ENCODE peak calls at places on chromosomes 6 and 20, in nine cellular contexts. Q is non-pigmented ciliary epithelial cell, X is NCI-H460, E is C1 segment of cervical spinal cord, T is T-helper 1 cell, O is T-cell, W is NCI-H1694, V is HFF-Myc, R is EL. M is an unnamed sample.
A peak's percentile ranks its signal among the peaks of the same experiment; 100 is the strongest.

GRCh38 chr20:17835941-17836861 is 132.4 kb downstream of the SNX5 start:
- DNase-seq in Q (peak; percentile 43), X (no peak), E (no peak), T (no peak), O (no peak), W (no peak), V (no peak), R (peak; percentile 77), M (no peak)

GRCh38 chr6:153392156-153392555 is 261.1 kb upstream of the RGS17 start:
- DNase-seq in Q (peak; percentile 2), X (peak; percentile 23), E (no peak), T (no peak), O (no peak), W (no peak), V (no peak), R (no peak), M (no peak)

GRCh38 chr6:89509719-89510339 is 76.9 kb downstream of the ANKRD6 start:
- DNase-seq in Q (no peak), X (no peak), E (no peak), T (no peak), O (no peak), W (no peak), V (no peak), R (no peak), M (no peak)

GRCh38 chr6:15627829-15628228 is 35.0 kb downstream of the DTNBP1 start:
- DNase-seq in Q (no peak), X (no peak), E (no peak), T (no peak), O (no peak), W (no peak), V (no peak), R (no peak), M (no peak)

GRCh38 chr20:18904624-18905023 is 91.0 kb downstream of the SCP2D1 start:
- DNase-seq in Q (no peak), X (no peak), E (no peak), T (no peak), O (no peak), W (no peak), V (no peak), R (no peak), M (no peak)

GRCh38 chr20:44187763-44188709 is 1.0 kb upstream of the JPH2 start:
- DNase-seq in Q (no peak), X (no peak), E (no peak), T (no peak), O (no peak), W (no peak), V (no peak), R (peak; percentile 78), M (no peak)

GRCh38 chr20:37574199-37574890 is 46.7 kb upstream of the BLCAP start:
- DNase-seq in Q (no peak), X (no peak), E (no peak), T (no peak), O (no peak), W (no peak), V (no peak), R (no peak), M (no peak)

GRCh38 chr20:22974354-22974753 is 60.8 kb upstream of the SSTR4 start:
- DNase-seq in Q (peak; percentile 2), X (no peak), E (no peak), T (no peak), O (no peak), W (no peak), V (no peak), R (peak; percentile 18), M (no peak)

GRCh38 chr6:14838041-14838596 is 407.8 kb upstream of the JARID2 start:
- DNase-seq in Q (no peak), X (no peak), E (no peak), T (no peak), O (no peak), W (no peak), V (no peak), R (no peak), M (no peak)

GRCh38 chr6:136897071-136897470 is 25.0 kb upstream of the SLC35D3 start:
- DNase-seq in Q (no peak), X (no peak), E (no peak), T (no peak), O (no peak), W (no peak), V (no peak), R (no peak), M (no peak)

GRCh38 chr6:75656479-75656878 is 54.8 kb downstream of the SENP6 start:
- DNase-seq in Q (no peak), X (no peak), E (no peak), T (no peak), O (no peak), W (no peak), V (no peak), R (no peak), M (no peak)

GRCh38 chr20:58596244-58597010 is 54.7 kb upstream of the STX16 start:
- DNase-seq in Q (no peak), X (no peak), E (no peak), T (no peak), O (no peak), W (no peak), V (no peak), R (no peak), M (no peak)

GRCh38 chr6:106974999-106975698 is 620 bp upstream of the CD24 start:
- DNase-seq in Q (no peak), X (peak; percentile 26), E (no peak), T (no peak), O (no peak), W (no peak), V (no peak), R (peak; percentile 58), M (no peak)

GRCh38 chr6:135759831-135760230 is 91.7 kb upstream of the PDE7B start:
- DNase-seq in Q (no peak), X (no peak), E (no peak), T (no peak), O (no peak), W (no peak), V (no peak), R (no peak), M (no peak)

GRCh38 chr6:1004885-1005635 is 306.8 kb upstream of the FOXQ1 start:
- DNase-seq in Q (no peak), X (no peak), E (no peak), T (no peak), O (no peak), W (no peak), V (no peak), R (peak; percentile 11), M (no peak)

GRCh38 chr6:159033160-159034049 is 11.4 kb downstream of the TAGAP start:
- DNase-seq in Q (no peak), X (no peak), E (no peak), T (no peak), O (no peak), W (no peak), V (no peak), R (peak; percentile 15), M (no peak)

M was measured in CD4-positive, CD25-positive, alpha-beta regulatory T cell.